ENCODE peak calls at places on chromosomes 5 and 9, in four cellular contexts. One of them, this sample, is unnamed.

GRCh38 chr5:35922468-35922867 is 16.0 kb downstream of the CAPSL start:
- DNase-seq in T-helper 17 cell: no peak
- DNase-seq in stimulated activated CD4-positive, alpha-beta T cell treated with anti-CD3 and anti-CD28 coated beads, Interleukin-2, amount 100 ng/mL, for 24 hours: no peak
- DNase-seq in A673: peak; percentile 21
- DNase-seq in this sample: no peak

GRCh38 chr9:5621327-5621726 is 7.6 kb upstream of the RIC1 start:
- DNase-seq in T-helper 17 cell: no peak
- DNase-seq in stimulated activated CD4-positive, alpha-beta T cell treated with anti-CD3 and anti-CD28 coated beads, Interleukin-2, amount 100 ng/mL, for 24 hours: no peak
- DNase-seq in A673: no peak
- DNase-seq in this sample: no peak

GRCh38 chr9:126701820-126702500 is 88.2 kb downstream of the LMX1B start:
- DNase-seq in A673: no peak
- DNase-seq in stimulated activated CD4-positive, alpha-beta T cell treated with anti-CD3 and anti-CD28 coated beads, Interleukin-2, amount 100 ng/mL, for 24 hours: no peak
- DNase-seq in T-helper 17 cell: no peak
- DNase-seq in this sample: no peak

GRCh38 chr9:22383720-22384119 is 62.9 kb upstream of the DMRTA1 start:
- DNase-seq in stimulated activated CD4-positive, alpha-beta T cell treated with anti-CD3 and anti-CD28 coated beads, Interleukin-2, amount 100 ng/mL, for 24 hours: no peak
- DNase-seq in T-helper 17 cell: no peak
- DNase-seq in A673: no peak
- DNase-seq in this sample: no peak

GRCh38 chr9:112784020-112784788 is 33.6 kb downstream of the SNX30 start:
- DNase-seq in A673: peak; percentile 10
- DNase-seq in stimulated activated CD4-positive, alpha-beta T cell treated with anti-CD3 and anti-CD28 coated beads, Interleukin-2, amount 100 ng/mL, for 24 hours: no peak
- DNase-seq in T-helper 17 cell: no peak
- DNase-seq in this sample: no peak

GRCh38 chr9:89903076-89903475 is 298.3 kb downstream of the GADD45G start:
- DNase-seq in T-helper 17 cell: no peak
- DNase-seq in A673: no peak
- DNase-seq in stimulated activated CD4-positive, alpha-beta T cell treated with anti-CD3 and anti-CD28 coated beads, Interleukin-2, amount 100 ng/mL, for 24 hours: no peak
- DNase-seq in this sample: no peak

GRCh38 chr5:133938932-133939331 is 29.5 kb downstream of the C5orf15 start:
- DNase-seq in A673: no peak
- DNase-seq in T-helper 17 cell: no peak
- DNase-seq in stimulated activated CD4-positive, alpha-beta T cell treated with anti-CD3 and anti-CD28 coated beads, Interleukin-2, amount 100 ng/mL, for 24 hours: no peak
- DNase-seq in this sample: no peak

GRCh38 chr9:130539473-130540223 is 39.7 kb upstream of the FUBP3 start:
- DNase-seq in stimulated activated CD4-positive, alpha-beta T cell treated with anti-CD3 and anti-CD28 coated beads, Interleukin-2, amount 100 ng/mL, for 24 hours: no peak
- DNase-seq in T-helper 17 cell: no peak
- DNase-seq in A673: no peak
- DNase-seq in this sample: no peak

GRCh38 chr5:137633896-137634295 is 102.0 kb downstream of the KLHL3 start:
- DNase-seq in stimulated activated CD4-positive, alpha-beta T cell treated with anti-CD3 and anti-CD28 coated beads, Interleukin-2, amount 100 ng/mL, for 24 hours: no peak
- DNase-seq in T-helper 17 cell: no peak
- DNase-seq in A673: no peak
- DNase-seq in this sample: no peak

GRCh38 chr5:77645158-77645994 is 6.9 kb upstream of the OTP start:
- DNase-seq in A673: peak; percentile 43
- DNase-seq in stimulated activated CD4-positive, alpha-beta T cell treated with anti-CD3 and anti-CD28 coated beads, Interleukin-2, amount 100 ng/mL, for 24 hours: peak; percentile 52
- DNase-seq in T-helper 17 cell: peak; percentile 46
- DNase-seq in this sample: no peak

GRCh38 chr5:160831801-160832200 is 20.2 kb downstream of the ATP10B start:
- DNase-seq in stimulated activated CD4-positive, alpha-beta T cell treated with anti-CD3 and anti-CD28 coated beads, Interleukin-2, amount 100 ng/mL, for 24 hours: no peak
- DNase-seq in T-helper 17 cell: no peak
- DNase-seq in A673: no peak
- DNase-seq in this sample: no peak

GRCh38 chr9:137149367-137149766 is 10.4 kb downstream of the GRIN1 start:
- DNase-seq in T-helper 17 cell: no peak
- DNase-seq in stimulated activated CD4-positive, alpha-beta T cell treated with anti-CD3 and anti-CD28 coated beads, Interleukin-2, amount 100 ng/mL, for 24 hours: no peak
- DNase-seq in A673: no peak
- DNase-seq in this sample: no peak

GRCh38 chr5:175675873-175676272 is 18.0 kb downstream of the HRH2 start:
- DNase-seq in T-helper 17 cell: no peak
- DNase-seq in stimulated activated CD4-positive, alpha-beta T cell treated with anti-CD3 and anti-CD28 coated beads, Interleukin-2, amount 100 ng/mL, for 24 hours: no peak
- DNase-seq in A673: no peak
- DNase-seq in this sample: no peak

GRCh38 chr5:456351-457194 is 13.6 kb downstream of the EXOC3 start:
- DNase-seq in A673: no peak
- DNase-seq in T-helper 17 cell: no peak
- DNase-seq in stimulated activated CD4-positive, alpha-beta T cell treated with anti-CD3 and anti-CD28 coated beads, Interleukin-2, amount 100 ng/mL, for 24 hours: no peak
- DNase-seq in this sample: no peak

GRCh38 chr9:136867480-136867879 is 1.4 kb upstream of the EDF1 start:
- DNase-seq in A673: no peak
- DNase-seq in stimulated activated CD4-positive, alpha-beta T cell treated with anti-CD3 and anti-CD28 coated beads, Interleukin-2, amount 100 ng/mL, for 24 hours: no peak
- DNase-seq in T-helper 17 cell: no peak
- DNase-seq in this sample: no peak

GRCh38 chr5:61263561-61264272 is 68.3 kb upstream of the ZSWIM6 start:
- DNase-seq in A673: no peak
- DNase-seq in T-helper 17 cell: no peak
- DNase-seq in stimulated activated CD4-positive, alpha-beta T cell treated with anti-CD3 and anti-CD28 coated beads, Interleukin-2, amount 100 ng/mL, for 24 hours: no peak
- DNase-seq in this sample: no peak

GRCh38 chr9:34771023-34771422 is 61.1 kb upstream of the CCL21 start:
- DNase-seq in T-helper 17 cell: no peak
- DNase-seq in A673: no peak
- DNase-seq in stimulated activated CD4-positive, alpha-beta T cell treated with anti-CD3 and anti-CD28 coated beads, Interleukin-2, amount 100 ng/mL, for 24 hours: no peak
- DNase-seq in this sample: no peak

GRCh38 chr5:133788121-133788520 is 175.8 kb upstream of the FSTL4 start:
- DNase-seq in A673: no peak
- DNase-seq in stimulated activated CD4-positive, alpha-beta T cell treated with anti-CD3 and anti-CD28 coated beads, Interleukin-2, amount 100 ng/mL, for 24 hours: no peak
- DNase-seq in T-helper 17 cell: no peak
- DNase-seq in this sample: no peak